ENCODE peak calls at places on chromosomes 3 and 15, in ten cellular contexts. D is sigmoid colon, O is HCT116, N is Peyer's patch, V is suprapubic skin, H is HepG2, X is ovary, C is endothelial cell of umbilical vein, R is breast epithelium, Y is right lobe of liver. E is an unnamed sample. For H3K4me1, the result is how much of the 10 kb centered on the place peaks cover.

GRCh38 chr3:39541917-39542329 is 74.4 kb downstream of the MOBP start:
- DNase-seq in D (no peak), O (peak), N (no peak), V (no peak), H (no peak), X (no peak), C (peak), R (no peak), Y (no peak), E (no peak)

GRCh38 chr3:29764603-29765254 is 483.9 kb downstream of the RBMS3 start:
- DNase-seq in D (no peak), O (peak), N (no peak), V (no peak), H (no peak), X (peak), C (peak), R (no peak), Y (no peak), E (no peak)

GRCh38 chr15:70766597-70766996 is 3.2 kb upstream of the UACA start:
- DNase-seq in D (no peak), O (no peak), N (no peak), V (no peak), H (no peak), X (no peak), C (no peak), R (no peak), Y (no peak), E (no peak)

GRCh38 chr3:151263126-151263525 is 15.2 kb downstream of the P2RY14 start:
- DNase-seq in D (no peak), O (no peak), N (no peak), V (no peak), H (no peak), X (no peak), C (no peak), R (no peak), Y (no peak), E (no peak)

GRCh38 chr3:115513411-115513800 is 109.9 kb upstream of the GAP43 start:
- DNase-seq in D (no peak), O (no peak), N (no peak), V (no peak), H (no peak), X (no peak), C (peak), R (no peak), Y (no peak), E (no peak)

GRCh38 chr3:150062492-150062891 is 91.8 kb upstream of the PFN2 start:
- DNase-seq in D (no peak), O (no peak), N (no peak), V (no peak), H (no peak), X (no peak), C (no peak), R (no peak), Y (no peak), E (no peak)

GRCh38 chr3:187619461-187619860 is 50.7 kb downstream of the SST start:
- DNase-seq in D (no peak), O (no peak), N (no peak), V (no peak), H (no peak), X (no peak), C (no peak), R (no peak), Y (no peak), E (no peak)

GRCh38 chr3:123021986-123022510 is 5.5 kb downstream of the SEMA5B start:
- DNase-seq in D (no peak), O (no peak), N (no peak), V (no peak), H (no peak), X (no peak), C (no peak), R (no peak), Y (no peak), E (no peak)

GRCh38 chr15:66251790-66252355 is 1.7 kb downstream of the MEGF11 start:
- DNase-seq in D (no peak), O (no peak), N (no peak), V (no peak), H (no peak), X (no peak), C (no peak), R (no peak), Y (no peak), E (no peak)

GRCh38 chr3:70943886-70944285 is 631.4 kb upstream of the MDFIC2 start:
- DNase-seq in D (no peak), O (no peak), N (no peak), V (no peak), H (no peak), X (no peak), C (no peak), R (no peak), Y (no peak), E (no peak)

GRCh38 chr15:29821416-29822099 is 710 bp downstream of the TJP1 start:
- DNase-seq in D (peak), O (peak), N (peak), V (peak), H (peak), X (peak), C (peak), R (peak), Y (peak), E (peak)

GRCh38 chr15:61421938-61422337 is 192.8 kb upstream of the RORA start:
- DNase-seq in D (no peak), O (no peak), N (no peak), V (no peak), H (peak), X (no peak), C (no peak), R (no peak), Y (no peak), E (no peak)

GRCh38 chr3:120039642-120040610 is 54.3 kb downstream of the GSK3B start:
- DNase-seq in D (no peak), O (peak), N (no peak), V (no peak), H (no peak), X (no peak), C (no peak), R (no peak), Y (no peak), E (no peak)

GRCh38 chr3:147431746-147432145 is 22.6 kb downstream of the ZIC1 start:
- DNase-seq in D (no peak), O (no peak), N (no peak), V (no peak), H (no peak), X (no peak), C (no peak), R (no peak), Y (no peak), E (no peak)

GRCh38 chr15:40340740-40341400 is at the start of gene CCDC9B:
- DNase-seq in D (peak), O (peak), N (peak), V (peak), H (peak), X (peak), C (peak), R (peak), Y (peak), E (peak)

GRCh38 chr3:15241341-15241740 is 35.3 kb downstream of the CAPN7 start:
- DNase-seq in D (peak), O (peak), N (no peak), V (no peak), H (no peak), X (peak), C (peak), R (no peak), Y (no peak), E (no peak)

GRCh38 chr15:40871749-40872617 is 2.1 kb downstream of the RHOV start:
- DNase-seq in D (no peak), O (no peak), N (peak), V (no peak), H (no peak), X (no peak), C (no peak), R (peak), Y (no peak), E (peak)

GRCh38 chr15:94269954-94270353 is 38.6 kb downstream of the MCTP2 start:
- DNase-seq in D (no peak), O (no peak), N (no peak), V (no peak), H (no peak), X (no peak), C (no peak), R (no peak), Y (no peak), E (no peak)

GRCh38 chr3:171783086-171783485 is 27.2 kb downstream of the PLD1 start:
- DNase-seq in D (no peak), O (no peak), N (no peak), V (no peak), H (no peak), X (no peak), C (no peak), R (no peak), Y (no peak), E (no peak)

GRCh38 chr3:13687409-13687989 is 138.6 kb downstream of the FBLN2 start:
- DNase-seq in D (no peak), O (no peak), N (no peak), V (no peak), H (no peak), X (no peak), C (no peak), R (no peak), Y (no peak), E (no peak)

GRCh38 chr3:15753056-15753710 is 44.6 kb downstream of the ANKRD28 start:
- DNase-seq in D (no peak), O (no peak), N (no peak), V (no peak), H (peak), X (no peak), C (no peak), R (no peak), Y (no peak), E (no peak)

GRCh38 chr3:117398166-117398954 is 688.8 kb downstream of the TUSC7 start:
- DNase-seq in D (no peak), O (no peak), N (no peak), V (no peak), H (no peak), X (no peak), C (no peak), R (no peak), Y (no peak), E (no peak)

GRCh38 chr3:130725746-130726145 is 20.9 kb downstream of the PIK3R4 start:
- DNase-seq in D (no peak), O (no peak), N (no peak), V (no peak), H (no peak), X (no peak), C (no peak), R (no peak), Y (no peak), E (no peak)

GRCh38 chr15:66876423-66876730 is 174.3 kb downstream of the SMAD6 start:
- DNase-seq in D (no peak), O (no peak), N (no peak), V (no peak), H (no peak), X (no peak), C (no peak), R (no peak), Y (no peak), E (no peak)

GRCh38 chr3:127628426-127628787 is 578 bp upstream of the PODXL2 start:
- DNase-seq in D (no peak), O (no peak), N (no peak), V (no peak), H (no peak), X (no peak), C (no peak), R (no peak), Y (no peak), E (no peak)

GRCh38 chr3:4866841-4867240 is 112.4 kb upstream of the BHLHE40 start:
- DNase-seq in D (no peak), O (no peak), N (no peak), V (no peak), H (no peak), X (peak), C (peak), R (no peak), Y (no peak), E (peak)

GRCh38 chr3:125684199-125684598 is 88.9 kb upstream of the OSBPL11 start:
- DNase-seq in D (peak), O (peak), N (no peak), V (no peak), H (peak), X (peak), C (peak), R (no peak), Y (no peak), E (no peak)

GRCh38 chr15:32730677-32731654 is 13.2 kb downstream of the GREM1 start:
- DNase-seq in D (no peak), O (peak), N (peak), V (no peak), H (peak), X (no peak), C (peak), R (no peak), Y (peak), E (peak)

GRCh38 chr3:171306631-171307030 is 153.6 kb downstream of the TNIK start:
- DNase-seq in D (peak), O (no peak), N (no peak), V (no peak), H (no peak), X (peak), C (peak), R (peak), Y (no peak), E (peak)

GRCh38 chr3:3532544-3532943 is 266.7 kb upstream of the LRRN1 start:
- DNase-seq in D (no peak), O (no peak), N (no peak), V (no peak), H (no peak), X (no peak), C (no peak), R (no peak), Y (no peak), E (no peak)

GRCh38 chr3:112640864-112641751 is at the start of gene CCDC80:
- DNase-seq in D (peak), O (peak), N (no peak), V (no peak), H (no peak), X (peak), C (peak), R (no peak), Y (no peak), E (no peak)

GRCh38 chr3:112644453-112644852 is 3.5 kb upstream of the CCDC80 start:
- DNase-seq in D (no peak), O (no peak), N (no peak), V (no peak), H (no peak), X (no peak), C (no peak), R (no peak), Y (no peak), E (no peak)

GRCh38 chr3:112643621-112644236 is 2.8 kb upstream of the CCDC80 start:
- DNase-seq in D (no peak), O (no peak), N (no peak), V (no peak), H (no peak), X (no peak), C (no peak), R (no peak), Y (no peak), E (no peak)

GRCh38 chr3:112640333-112640863 is 545 bp downstream of the CCDC80 start:
- DNase-seq in D (peak), O (no peak), N (no peak), V (no peak), H (no peak), X (peak), C (peak), R (no peak), Y (no peak), E (no peak)

GRCh38 chr3:112642912-112643506 is 2.1 kb upstream of the CCDC80 start:
- DNase-seq in D (peak), O (peak), N (peak), V (peak), H (peak), X (peak), C (peak), R (peak), Y (peak), E (peak)
- H3K4me1 ChIP-seq in D (half or more), O (under half), N (under half), V (under half), H (under half), X (under half), C (under half), R (under half), Y (under half), E (under half)

GRCh38 chr3:98556164-98557130 is 24.7 kb downstream of the GPR15 start:
- DNase-seq in D (no peak), O (peak), N (no peak), V (no peak), H (no peak), X (no peak), C (no peak), R (no peak), Y (no peak), E (no peak)

GRCh38 chr3:98555025-98555379 is 23.2 kb downstream of the GPR15 start:
- DNase-seq in D (no peak), O (peak), N (no peak), V (no peak), H (no peak), X (no peak), C (no peak), R (no peak), Y (no peak), E (no peak)

GRCh38 chr3:98553021-98553563 is 21.3 kb downstream of the GPR15 start:
- DNase-seq in D (no peak), O (no peak), N (no peak), V (no peak), H (no peak), X (no peak), C (no peak), R (no peak), Y (no peak), E (no peak)

GRCh38 chr3:98553751-98554150 is 22.0 kb downstream of the GPR15 start:
- DNase-seq in D (no peak), O (no peak), N (no peak), V (no peak), H (no peak), X (no peak), C (no peak), R (no peak), Y (no peak), E (no peak)

GRCh38 chr3:98554580-98554979 is 22.8 kb downstream of the GPR15 start:
- DNase-seq in D (no peak), O (no peak), N (no peak), V (no peak), H (no peak), X (no peak), C (no peak), R (no peak), Y (no peak), E (no peak)
- TF ChIP-seq POLR2A in D (no peak), O (no peak), N (no peak), V (no peak), H (no peak), X (no peak), C (no peak), R (no peak), Y (no peak), E (no peak)

GRCh38 chr15:76994971-76995945 is at the start of gene PSTPIP1:
- DNase-seq in D (peak), O (no peak), N (peak), V (peak), H (no peak), X (peak), C (no peak), R (no peak), Y (peak), E (peak)
- H3K27ac ChIP-seq in D (peak), O (no peak), N (peak), V (peak), H (no peak), X (no peak), C (no peak), R (peak), Y (peak), E (peak)

GRCh38 chr15:63509933-63510547 is 5.6 kb downstream of the USP3 start:
- DNase-seq in D (no peak), O (no peak), N (no peak), V (no peak), H (no peak), X (no peak), C (peak), R (no peak), Y (no peak), E (no peak)
- H3K4me1 ChIP-seq in D (half or more), O (half or more), N (under half), V (half or more), H (half or more), X (under half), C (half or more), R (under half), Y (under half), E (half or more)

GRCh38 chr3:49021813-49022720 is at the start of gene NDUFAF3:
- DNase-seq in D (peak), O (peak), N (peak), V (peak), H (peak), X (peak), C (peak), R (peak), Y (peak), E (peak)
- TF ChIP-seq POLR2A in D (peak), O (peak), N (peak), V (peak), H (no peak), X (peak), C (peak), R (peak), Y (peak), E (peak)

GRCh38 chr3:128783774-128784173 is 57.8 kb downstream of the RAB7A start:
- DNase-seq in D (no peak), O (no peak), N (no peak), V (no peak), H (no peak), X (no peak), C (no peak), R (no peak), Y (no peak), E (no peak)
- H3K27ac ChIP-seq in D (no peak), O (no peak), N (no peak), V (no peak), H (no peak), X (no peak), C (no peak), R (no peak), Y (no peak), E (no peak)

GRCh38 chr15:75151214-75152128 is 50.2 kb upstream of the C15orf39 start:
- DNase-seq in D (no peak), O (no peak), N (no peak), V (no peak), H (no peak), X (no peak), C (no peak), R (no peak), Y (no peak), E (no peak)

GRCh38 chr15:75154461-75155062 is 47.1 kb upstream of the C15orf39 start:
- DNase-seq in D (no peak), O (no peak), N (no peak), V (peak), H (no peak), X (no peak), C (no peak), R (no peak), Y (no peak), E (no peak)

GRCh38 chr15:75153565-75154248 is 48.0 kb upstream of the C15orf39 start:
- DNase-seq in D (no peak), O (no peak), N (no peak), V (no peak), H (no peak), X (no peak), C (no peak), R (no peak), Y (no peak), E (no peak)

GRCh38 chr15:75153084-75153483 is 48.6 kb upstream of the C15orf39 start:
- DNase-seq in D (no peak), O (peak), N (no peak), V (no peak), H (peak), X (no peak), C (peak), R (no peak), Y (no peak), E (no peak)

GRCh38 chr15:75152382-75153079 is 49.2 kb upstream of the C15orf39 start:
- DNase-seq in D (no peak), O (no peak), N (no peak), V (no peak), H (no peak), X (no peak), C (no peak), R (no peak), Y (no peak), E (no peak)
- H3K4me1 ChIP-seq in D (under half), O (under half), N (under half), V (under half), H (half or more), X (under half), C (under half), R (under half), Y (under half), E (under half)

DNA sequence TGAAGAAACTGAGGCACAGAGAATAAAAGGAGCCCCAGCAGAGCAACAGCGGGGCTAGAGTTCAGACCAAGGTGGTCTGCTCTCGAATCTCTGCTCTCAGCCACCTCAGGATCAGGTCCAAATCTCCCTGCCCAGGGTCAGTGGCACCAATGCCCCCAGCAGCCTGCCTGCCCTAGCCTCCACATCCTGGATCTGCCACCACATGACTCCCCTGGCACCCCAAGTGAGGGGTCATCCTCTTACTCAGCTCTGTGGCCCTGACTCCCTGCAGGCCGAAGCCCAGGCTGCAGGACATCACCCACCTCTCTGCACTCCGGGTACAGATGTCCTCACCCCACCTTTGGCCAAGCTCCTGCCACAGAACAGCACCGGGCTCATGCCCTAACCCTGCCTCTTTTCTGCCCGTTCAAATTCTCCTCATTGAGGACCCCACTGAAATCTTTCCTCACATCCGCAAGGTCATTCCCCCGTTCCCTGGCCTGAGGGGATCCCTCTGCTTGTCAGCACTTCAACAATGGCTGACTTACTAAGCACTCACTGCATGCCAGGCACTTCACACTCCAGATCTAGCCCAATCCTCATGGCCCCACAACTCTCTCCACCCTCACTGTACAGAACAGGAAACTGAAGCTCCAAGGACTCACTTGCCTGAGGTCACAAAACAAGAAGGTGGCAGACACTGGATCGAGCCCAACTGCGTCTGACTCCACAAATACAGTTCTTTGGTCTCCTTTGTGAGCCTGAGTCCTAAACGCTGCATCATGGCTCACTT is 4.3 kb downstream of the PPIB start:
- DNase-seq in D (no peak), O (no peak), N (no peak), V (peak), H (no peak), X (no peak), C (no peak), R (no peak), Y (no peak), E (no peak)
- TF ChIP-seq POLR2A in D (no peak), O (no peak), N (no peak), V (no peak), H (no peak), X (no peak), C (no peak), R (no peak), Y (no peak), E (no peak)